ENCODE peak calls at places on chromosome 2, in four cellular contexts. One of them, this sample, is unnamed.
A peak's percentile ranks its signal among the peaks of the same experiment; 100 is the strongest.

GRCh38 chr2:237235383-237236095 is 149.8 kb downstream of the COPS8 start:
- DNase-seq in kidney epithelial cell: no peak
- DNase-seq in osteocyte: peak; percentile 59
- DNase-seq in heart left ventricle: peak; percentile 79
- DNase-seq in this sample: peak; percentile 89

GRCh38 chr2:238699307-238700121 is 148.4 kb upstream of the TWIST2 start:
- DNase-seq in heart left ventricle: no peak
- DNase-seq in kidney epithelial cell: no peak
- DNase-seq in osteocyte: peak; percentile 78
- DNase-seq in this sample: no peak

GRCh38 chr2:52289776-52290175 is 1257.8 kb upstream of the NRXN1 start:
- DNase-seq in kidney epithelial cell: no peak
- DNase-seq in heart left ventricle: no peak
- DNase-seq in osteocyte: no peak
- DNase-seq in this sample: no peak

GRCh38 chr2:1769703-1770422 is 25.5 kb upstream of the PXDN start:
- DNase-seq in kidney epithelial cell: no peak
- DNase-seq in heart left ventricle: peak; percentile 55
- DNase-seq in osteocyte: no peak
- DNase-seq in this sample: peak; percentile 37

GRCh38 chr2:43358688-43359201 is 132.3 kb upstream of the ZFP36L2 start:
- DNase-seq in heart left ventricle: no peak
- DNase-seq in osteocyte: no peak
- DNase-seq in kidney epithelial cell: no peak
- DNase-seq in this sample: no peak

GRCh38 chr2:239398536-239398935 is 2.3 kb downstream of the HDAC4 start:
- DNase-seq in osteocyte: no peak
- DNase-seq in kidney epithelial cell: no peak
- DNase-seq in heart left ventricle: no peak
- DNase-seq in this sample: peak; percentile 44

GRCh38 chr2:44741507-44741906 is 200.0 kb upstream of the SIX3 start:
- DNase-seq in kidney epithelial cell: no peak
- DNase-seq in heart left ventricle: no peak
- DNase-seq in osteocyte: no peak
- DNase-seq in this sample: no peak

GRCh38 chr2:9613291-9613690 is 17.5 kb downstream of the YWHAQ start:
- DNase-seq in heart left ventricle: no peak
- DNase-seq in kidney epithelial cell: peak; percentile 41
- DNase-seq in osteocyte: no peak
- DNase-seq in this sample: no peak

GRCh38 chr2:217142649-217143266 is 282.9 kb upstream of the TNP1 start:
- DNase-seq in kidney epithelial cell: no peak
- DNase-seq in osteocyte: no peak
- DNase-seq in heart left ventricle: no peak
- DNase-seq in this sample: peak; percentile 54

GRCh38 chr2:202387608-202388342 is 11.6 kb downstream of the BMPR2 start:
- DNase-seq in heart left ventricle: no peak
- DNase-seq in osteocyte: no peak
- DNase-seq in kidney epithelial cell: no peak
- DNase-seq in this sample: no peak

GRCh38 chr2:232013701-232014353 is 52.3 kb downstream of the DIS3L2 start:
- DNase-seq in osteocyte: no peak
- DNase-seq in heart left ventricle: no peak
- DNase-seq in kidney epithelial cell: peak; percentile 79
- DNase-seq in this sample: no peak

GRCh38 chr2:232021881-232022280 is 60.4 kb downstream of the DIS3L2 start:
- DNase-seq in kidney epithelial cell: no peak
- DNase-seq in heart left ventricle: no peak
- DNase-seq in osteocyte: no peak
- DNase-seq in this sample: no peak

GRCh38 chr2:232022733-232023132 is 61.2 kb downstream of the DIS3L2 start:
- DNase-seq in osteocyte: no peak
- DNase-seq in kidney epithelial cell: no peak
- DNase-seq in heart left ventricle: no peak
- DNase-seq in this sample: peak; percentile 83

GRCh38 chr2:232014681-232015080 is 53.2 kb downstream of the DIS3L2 start:
- DNase-seq in kidney epithelial cell: no peak
- DNase-seq in heart left ventricle: no peak
- DNase-seq in osteocyte: no peak
- DNase-seq in this sample: no peak

GRCh38 chr2:232018191-232018590 is 56.7 kb downstream of the DIS3L2 start:
- DNase-seq in kidney epithelial cell: no peak
- DNase-seq in heart left ventricle: no peak
- DNase-seq in osteocyte: no peak
- DNase-seq in this sample: no peak
- TF ChIP-seq CTCF in kidney epithelial cell: no peak
- TF ChIP-seq CTCF in heart left ventricle: no peak
- TF ChIP-seq CTCF in osteocyte: no peak
- TF ChIP-seq CTCF in this sample: no peak

DNA sequence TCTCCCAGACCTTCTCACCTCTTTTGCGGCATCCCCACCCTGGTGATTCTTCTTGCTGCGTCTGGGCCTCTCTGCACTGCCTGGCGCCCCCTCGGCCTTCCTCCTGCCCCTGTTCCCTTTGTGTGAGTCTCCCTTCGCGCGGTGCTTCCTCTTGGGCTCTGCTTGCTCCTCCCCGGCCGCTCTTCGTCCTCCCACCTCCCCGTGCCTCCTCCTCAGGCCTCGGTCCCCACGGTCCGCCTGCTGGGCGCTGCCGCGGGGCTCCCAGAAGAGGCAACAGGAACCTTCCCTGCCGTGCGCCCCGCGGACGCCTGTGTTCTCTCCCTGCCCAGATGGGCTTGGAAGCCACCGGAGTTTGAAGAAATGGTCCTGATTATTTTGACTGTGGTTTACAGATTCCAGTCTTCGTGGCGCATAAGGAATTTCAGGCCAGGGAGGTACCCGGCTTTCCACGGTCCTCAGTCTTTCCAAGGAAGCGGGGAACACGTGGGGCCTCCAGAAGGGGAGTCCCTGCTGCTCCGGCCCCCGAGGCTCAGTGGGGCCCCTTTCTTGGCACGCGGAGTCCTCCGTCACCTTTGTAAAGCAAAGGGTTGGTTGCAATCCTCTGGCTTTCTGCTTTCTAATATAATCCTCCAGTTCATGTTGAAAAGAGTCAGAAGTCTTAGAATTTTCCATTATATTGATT is 13.1 kb downstream of the RNU2-63P start:
- DNase-seq in heart left ventricle: no peak
- DNase-seq in osteocyte: no peak
- DNase-seq in kidney epithelial cell: no peak
- DNase-seq in this sample: no peak
- TF ChIP-seq CTCF in heart left ventricle: no peak
- TF ChIP-seq CTCF in osteocyte: no peak
- TF ChIP-seq CTCF in kidney epithelial cell: no peak
- TF ChIP-seq CTCF in this sample: no peak

GRCh38 chr2:111205774-111206173 is 85.1 kb downstream of the BCL2L11 start:
- DNase-seq in heart left ventricle: no peak
- DNase-seq in kidney epithelial cell: no peak
- DNase-seq in osteocyte: no peak
- DNase-seq in this sample: no peak

GRCh38 chr2:111209045-111209514 is 88.4 kb downstream of the BCL2L11 start:
- DNase-seq in kidney epithelial cell: peak; percentile 81
- DNase-seq in heart left ventricle: no peak
- DNase-seq in osteocyte: no peak
- DNase-seq in this sample: no peak

GRCh38 chr2:111202266-111203040 is 81.7 kb downstream of the BCL2L11 start:
- DNase-seq in osteocyte: no peak
- DNase-seq in heart left ventricle: no peak
- DNase-seq in kidney epithelial cell: no peak
- DNase-seq in this sample: no peak

GRCh38 chr2:111208639-111209038 is 87.9 kb downstream of the BCL2L11 start:
- DNase-seq in osteocyte: no peak
- DNase-seq in heart left ventricle: no peak
- DNase-seq in kidney epithelial cell: no peak
- DNase-seq in this sample: no peak

DNA sequence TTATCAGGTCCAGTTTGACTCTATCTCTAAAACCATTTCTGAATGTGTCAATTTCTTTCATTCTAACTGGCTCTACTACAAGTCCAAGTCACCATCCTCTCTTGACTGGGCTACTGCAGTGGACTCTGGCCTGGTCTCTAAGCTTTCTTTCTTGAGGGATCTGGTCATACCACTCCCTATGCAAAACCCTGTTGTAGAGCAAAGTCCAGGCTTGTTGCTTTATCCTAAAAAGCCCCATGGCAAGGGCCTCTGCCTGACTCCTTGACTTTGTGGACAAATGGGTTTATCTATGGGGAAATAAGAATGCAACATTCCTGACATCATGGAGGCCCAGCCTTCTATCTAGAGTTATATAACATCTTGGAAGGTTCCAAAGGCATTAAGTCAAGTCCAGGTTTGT is 87.2 kb downstream of the BCL2L11 start:
- DNase-seq in osteocyte: no peak
- DNase-seq in heart left ventricle: no peak
- DNase-seq in kidney epithelial cell: no peak
- DNase-seq in this sample: no peak
- TF ChIP-seq CTCF in osteocyte: no peak
- TF ChIP-seq CTCF in heart left ventricle: no peak
- TF ChIP-seq CTCF in kidney epithelial cell: no peak
- TF ChIP-seq CTCF in this sample: no peak

GRCh38 chr2:240814280-240814679 is 5.7 kb downstream of the KIF1A start:
- DNase-seq in kidney epithelial cell: no peak
- DNase-seq in heart left ventricle: no peak
- DNase-seq in osteocyte: no peak
- DNase-seq in this sample: no peak
- TF ChIP-seq CTCF in kidney epithelial cell: no peak
- TF ChIP-seq CTCF in heart left ventricle: no peak
- TF ChIP-seq CTCF in osteocyte: no peak
- TF ChIP-seq CTCF in this sample: no peak

GRCh38 chr2:221374234-221374633 is 197.9 kb downstream of the EPHA4 start:
- DNase-seq in heart left ventricle: no peak
- DNase-seq in kidney epithelial cell: no peak
- DNase-seq in osteocyte: no peak
- DNase-seq in this sample: no peak

GRCh38 chr2:221370076-221370941 is 201.8 kb downstream of the EPHA4 start:
- DNase-seq in osteocyte: no peak
- DNase-seq in kidney epithelial cell: no peak
- DNase-seq in heart left ventricle: no peak
- DNase-seq in this sample: no peak

GRCh38 chr2:221371347-221371746 is 200.8 kb downstream of the EPHA4 start:
- DNase-seq in heart left ventricle: no peak
- DNase-seq in osteocyte: no peak
- DNase-seq in kidney epithelial cell: no peak
- DNase-seq in this sample: no peak

GRCh38 chr2:221370942-221371221 is 201.2 kb downstream of the EPHA4 start:
- DNase-seq in kidney epithelial cell: no peak
- DNase-seq in osteocyte: no peak
- DNase-seq in heart left ventricle: no peak
- DNase-seq in this sample: no peak

GRCh38 chr2:221372156-221372870 is 199.8 kb downstream of the EPHA4 start:
- DNase-seq in osteocyte: no peak
- DNase-seq in kidney epithelial cell: no peak
- DNase-seq in heart left ventricle: no peak
- DNase-seq in this sample: no peak
- TF ChIP-seq CTCF in osteocyte: no peak
- TF ChIP-seq CTCF in kidney epithelial cell: peak; percentile 49
- TF ChIP-seq CTCF in heart left ventricle: no peak
- TF ChIP-seq CTCF in this sample: no peak

GRCh38 chr2:209577376-209578357 is 153.8 kb downstream of the MAP2 start:
- DNase-seq in osteocyte: no peak
- DNase-seq in heart left ventricle: no peak
- DNase-seq in kidney epithelial cell: no peak
- DNase-seq in this sample: no peak
- TF ChIP-seq CTCF in osteocyte: peak; percentile 58
- TF ChIP-seq CTCF in heart left ventricle: peak; percentile 38
- TF ChIP-seq CTCF in kidney epithelial cell: peak; percentile 21
- TF ChIP-seq CTCF in this sample: no peak

GRCh38 chr2:119192893-119193292 is 30.7 kb upstream of the STEAP3 start:
- DNase-seq in osteocyte: no peak
- DNase-seq in kidney epithelial cell: no peak
- DNase-seq in heart left ventricle: no peak
- DNase-seq in this sample: no peak
- TF ChIP-seq CTCF in osteocyte: no peak
- TF ChIP-seq CTCF in kidney epithelial cell: no peak
- TF ChIP-seq CTCF in heart left ventricle: no peak
- TF ChIP-seq CTCF in this sample: no peak

GRCh38 chr2:120253021-120253882 is 600 bp downstream of the RALB start:
- DNase-seq in kidney epithelial cell: peak; percentile 50
- DNase-seq in osteocyte: peak; percentile 90
- DNase-seq in heart left ventricle: peak; percentile 90
- DNase-seq in this sample: peak; percentile 91
- TF ChIP-seq CTCF in kidney epithelial cell: peak; percentile 46
- TF ChIP-seq CTCF in osteocyte: peak; percentile 48
- TF ChIP-seq CTCF in heart left ventricle: peak; percentile 67
- TF ChIP-seq CTCF in this sample: peak; percentile 30

GRCh38 chr2:26840937-26841610 is 6.9 kb upstream of the DPYSL5 start:
- DNase-seq in kidney epithelial cell: no peak
- DNase-seq in osteocyte: no peak
- DNase-seq in heart left ventricle: no peak
- DNase-seq in this sample: no peak
- TF ChIP-seq CTCF in kidney epithelial cell: no peak
- TF ChIP-seq CTCF in osteocyte: no peak
- TF ChIP-seq CTCF in heart left ventricle: no peak
- TF ChIP-seq CTCF in this sample: no peak

DNA sequence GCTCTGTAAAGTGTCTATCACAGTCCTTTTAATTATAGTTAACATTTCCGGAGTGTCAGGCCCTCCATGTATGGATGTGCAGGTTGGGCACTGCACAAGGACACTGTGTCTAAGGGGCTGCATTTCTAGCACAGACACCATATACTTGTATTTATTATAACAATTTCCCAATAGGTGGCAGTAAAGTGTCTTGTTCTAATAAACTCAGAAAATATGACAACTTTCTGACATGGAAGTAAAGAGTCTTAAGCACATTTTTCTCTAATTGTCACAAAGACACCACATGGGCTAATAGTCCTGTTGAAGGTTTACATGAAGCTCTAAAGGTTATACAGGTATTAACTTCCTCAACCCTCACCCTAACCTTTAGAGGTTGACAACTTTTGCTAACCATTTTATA is 156.6 kb downstream of the DYSF start:
- DNase-seq in heart left ventricle: no peak
- DNase-seq in kidney epithelial cell: no peak
- DNase-seq in osteocyte: no peak
- DNase-seq in this sample: no peak
- TF ChIP-seq CTCF in heart left ventricle: peak; percentile 45
- TF ChIP-seq CTCF in kidney epithelial cell: peak; percentile 15
- TF ChIP-seq CTCF in osteocyte: peak; percentile 59
- TF ChIP-seq CTCF in this sample: peak; percentile 26